ENCODE peak calls at places on chromosomes 5 and 9, in five cellular contexts. W, N, Q, Z and L are unnamed samples.

GRCh38 chr5:176700239-176700847 is 53.1 kb downstream of the TSPAN17 start:
- DNase-seq in W (no peak), N (no peak), Q (peak; percentile 9), Z (no peak), L (peak; percentile 73)

GRCh38 chr5:50969207-50970145 is 303.0 kb downstream of the PARP8 start:
- DNase-seq in W (no peak), N (peak; percentile 58), Q (no peak), Z (no peak), L (no peak)

GRCh38 chr5:94893404-94894145 is 275.1 kb downstream of the SLF1 start:
- DNase-seq in W (no peak), N (no peak), Q (peak; percentile 3), Z (no peak), L (no peak)

GRCh38 chr5:169242175-169242848 is 58.6 kb downstream of the SLIT3 start:
- DNase-seq in W (no peak), N (no peak), Q (no peak), Z (no peak), L (no peak)

GRCh38 chr5:5492087-5492933 is 69.8 kb downstream of the ICE1 start:
- DNase-seq in W (no peak), N (no peak), Q (peak; percentile 59), Z (no peak), L (peak; percentile 62)

GRCh38 chr5:119322948-119323629 is 32.7 kb upstream of the TNFAIP8 start:
- DNase-seq in W (no peak), N (no peak), Q (peak; percentile 60), Z (no peak), L (no peak)

GRCh38 chr5:178389796-178390195 is 157.2 kb upstream of the PHYKPL start:
- DNase-seq in W (no peak), N (peak; percentile 40), Q (no peak), Z (no peak), L (peak; percentile 22)

GRCh38 chr5:109482748-109483147 is 73.0 kb upstream of the PJA2 start:
- DNase-seq in W (no peak), N (no peak), Q (no peak), Z (no peak), L (no peak)

GRCh38 chr5:9594913-9595312 is 35.2 kb downstream of the TAS2R1 start:
- DNase-seq in W (no peak), N (no peak), Q (no peak), Z (no peak), L (no peak)

GRCh38 chr9:18516514-18516913 is 42.6 kb downstream of the ADAMTSL1 start:
- DNase-seq in W (no peak), N (no peak), Q (no peak), Z (no peak), L (no peak)

GRCh38 chr9:70046274-70047070 is 2.8 kb downstream of the MAMDC2 start:
- DNase-seq in W (no peak), N (no peak), Q (peak; percentile 84), Z (no peak), L (no peak)

GRCh38 chr5:80703291-80703690 is 48.5 kb upstream of the DHFR start:
- DNase-seq in W (no peak), N (no peak), Q (no peak), Z (no peak), L (no peak)

GRCh38 chr5:181207214-181207959 is 2.4 kb upstream of the TRIM7 start:
- DNase-seq in W (peak; percentile 83), N (no peak), Q (peak; percentile 88), Z (peak; percentile 79), L (peak; percentile 62)

GRCh38 chr5:143836161-143836725 is 24.3 kb downstream of the HMHB1 start:
- DNase-seq in W (no peak), N (no peak), Q (no peak), Z (no peak), L (no peak)

GRCh38 chr5:76082790-76083554 is at the start of gene SV2C:
- DNase-seq in W (no peak), N (peak; percentile 57), Q (no peak), Z (peak; percentile 15), L (peak; percentile 67)

GRCh38 chr9:136679431-136679941 is 7.8 kb downstream of the AGPAT2 start:
- DNase-seq in W (no peak), N (no peak), Q (no peak), Z (no peak), L (no peak)

GRCh38 chr9:70574222-70574837 is 159.9 kb upstream of the KLF9 start:
- DNase-seq in W (no peak), N (no peak), Q (peak; percentile 20), Z (no peak), L (no peak)

GRCh38 chr5:6632324-6632930 is 417 bp downstream of the NSUN2 start:
- DNase-seq in W (no peak), N (peak; percentile 80), Q (peak; percentile 27), Z (no peak), L (peak; percentile 43)

GRCh38 chr9:114246558-114246957 is 76.3 kb upstream of the ORM1 start:
- DNase-seq in W (no peak), N (no peak), Q (no peak), Z (no peak), L (no peak)

GRCh38 chr5:75335952-75336624 is 932 bp upstream of the HMGCR start:
- DNase-seq in W (peak; percentile 20), N (no peak), Q (peak; percentile 89), Z (no peak), L (peak; percentile 63)

GRCh38 chr5:73312872-73313510 is 135.6 kb downstream of the FOXD1 start:
- DNase-seq in W (no peak), N (no peak), Q (no peak), Z (no peak), L (no peak)

GRCh38 chr9:134381262-134381661 is 55.0 kb downstream of the RXRA start:
- DNase-seq in W (no peak), N (no peak), Q (no peak), Z (no peak), L (no peak)

GRCh38 chr5:103829585-103829984 is 267.0 kb upstream of the NUDT12 start:
- DNase-seq in W (no peak), N (no peak), Q (no peak), Z (no peak), L (peak; percentile 26)

GRCh38 chr5:116528519-116529234 is 45.9 kb downstream of the SEMA6A start:
- DNase-seq in W (no peak), N (no peak), Q (no peak), Z (no peak), L (peak; percentile 70)

GRCh38 chr5:151615431-151615830 is 24.3 kb upstream of the FAT2 start:
- DNase-seq in W (no peak), N (no peak), Q (peak; percentile 100), Z (no peak), L (no peak)

GRCh38 chr9:92770005-92770995 is 5.7 kb upstream of the BICD2 start:
- DNase-seq in W (no peak), N (no peak), Q (peak; percentile 99), Z (no peak), L (no peak)

GRCh38 chr9:14597171-14597799 is 95.9 kb downstream of the ZDHHC21 start:
- DNase-seq in W (no peak), N (no peak), Q (no peak), Z (no peak), L (no peak)

DNA sequence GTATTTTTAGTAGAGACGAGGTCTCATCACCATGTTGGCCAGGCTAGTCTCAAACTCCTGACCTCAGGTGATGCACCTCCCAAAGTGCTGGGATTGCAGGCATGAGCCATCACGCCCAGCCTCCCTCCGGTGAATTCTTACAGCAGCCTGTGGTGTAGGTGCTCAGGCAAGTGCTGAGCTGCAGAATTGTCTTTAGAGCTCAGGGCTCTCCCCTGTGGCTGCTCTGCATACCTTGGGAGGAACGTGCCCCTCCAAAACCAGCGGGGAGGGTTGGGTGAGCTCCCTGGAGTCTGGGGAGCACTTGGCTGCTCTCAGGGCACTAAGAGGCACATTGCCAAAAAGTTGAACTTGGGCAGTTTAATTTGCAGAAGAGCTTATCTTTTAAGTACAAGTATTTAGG is 29.4 kb downstream of the SECISBP2 start:
- DNase-seq in W (no peak), N (no peak), Q (no peak), Z (no peak), L (no peak)
- H3K36me3 ChIP-seq in W (peaks cover 41% of the 10 kb centered on the region), N (peaks cover 82% of the 10 kb centered on the region), Q (peaks cover 30% of the 10 kb centered on the region), Z (no peaks in the 10 kb centered on the region), L (peaks cover 83% of the 10 kb centered on the region)

DNA sequence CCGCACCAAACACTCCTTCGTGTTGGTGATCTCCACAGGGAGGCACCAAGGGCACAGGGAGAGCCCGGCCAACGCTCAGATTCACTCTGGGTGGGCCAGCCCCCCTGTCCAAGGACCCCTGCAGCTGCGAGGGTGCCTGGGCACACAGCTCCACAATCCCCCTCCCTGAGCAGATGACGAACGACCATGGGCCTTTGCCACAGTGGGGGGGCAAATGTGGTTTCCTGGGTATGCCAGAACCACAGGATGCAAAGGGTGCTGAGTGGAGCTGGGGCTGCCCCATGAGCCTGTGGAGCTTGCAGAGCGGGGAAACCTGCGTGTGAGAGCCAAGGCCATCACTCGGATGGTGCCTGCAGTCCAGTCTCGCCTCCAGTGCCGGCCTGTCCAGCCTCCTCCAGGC is 31.0 kb downstream of the LPCAT1 start:
- DNase-seq in W (no peak), N (no peak), Q (no peak), Z (no peak), L (no peak)
- H3K36me3 ChIP-seq in W (no peaks in the 10 kb centered on the region), N (peaks cover 5% of the 10 kb centered on the region), Q (peaks cover 13% of the 10 kb centered on the region), Z (no peaks in the 10 kb centered on the region), L (peaks cover 87% of the 10 kb centered on the region)

GRCh38 chr5:171709930-171710329 is 75.7 kb upstream of the SMIM23 start:
- DNase-seq in W (peak; percentile 72), N (no peak), Q (no peak), Z (no peak), L (no peak)

GRCh38 chr5:171712616-171713015 is 73.0 kb upstream of the SMIM23 start:
- DNase-seq in W (no peak), N (no peak), Q (no peak), Z (no peak), L (no peak)

GRCh38 chr5:171711631-171712030 is 74.0 kb upstream of the SMIM23 start:
- DNase-seq in W (no peak), N (no peak), Q (no peak), Z (no peak), L (no peak)

GRCh38 chr5:171713152-171713551 is 72.5 kb upstream of the SMIM23 start:
- DNase-seq in W (no peak), N (no peak), Q (no peak), Z (no peak), L (no peak)

DNA sequence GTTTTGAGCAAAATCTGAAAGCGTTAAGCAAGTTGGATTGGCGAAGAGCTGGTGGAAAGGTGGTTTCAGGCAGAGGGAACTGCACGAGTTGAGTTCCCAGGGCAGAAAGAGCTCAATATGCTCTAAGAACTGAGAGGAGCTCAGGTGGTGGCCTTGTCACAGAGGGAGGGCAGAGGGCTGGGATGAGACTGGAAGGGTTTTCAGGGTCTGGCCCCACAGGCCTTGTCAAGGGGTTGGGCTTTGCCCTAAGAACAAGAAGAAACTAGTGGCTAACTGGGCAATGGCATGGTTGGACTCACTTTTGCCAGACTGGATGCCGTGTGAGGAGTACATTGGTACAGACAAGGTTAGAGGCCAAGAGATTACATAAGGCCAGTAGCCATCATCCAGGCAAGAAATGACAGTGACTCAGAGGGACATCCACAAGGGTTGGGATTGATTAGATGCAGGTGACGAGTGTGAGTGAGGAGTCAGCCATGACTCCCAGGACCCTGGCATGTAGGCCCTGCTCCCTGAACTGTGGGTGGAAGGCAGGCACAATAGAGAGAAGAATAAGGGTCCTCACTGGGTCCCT is 75.1 kb upstream of the SMIM23 start:
- DNase-seq in W (no peak), N (no peak), Q (no peak), Z (no peak), L (no peak)
- H3K36me3 ChIP-seq in W (no peaks in the 10 kb centered on the region), N (no peaks in the 10 kb centered on the region), Q (no peaks in the 10 kb centered on the region), Z (no peaks in the 10 kb centered on the region), L (no peaks in the 10 kb centered on the region)

DNA sequence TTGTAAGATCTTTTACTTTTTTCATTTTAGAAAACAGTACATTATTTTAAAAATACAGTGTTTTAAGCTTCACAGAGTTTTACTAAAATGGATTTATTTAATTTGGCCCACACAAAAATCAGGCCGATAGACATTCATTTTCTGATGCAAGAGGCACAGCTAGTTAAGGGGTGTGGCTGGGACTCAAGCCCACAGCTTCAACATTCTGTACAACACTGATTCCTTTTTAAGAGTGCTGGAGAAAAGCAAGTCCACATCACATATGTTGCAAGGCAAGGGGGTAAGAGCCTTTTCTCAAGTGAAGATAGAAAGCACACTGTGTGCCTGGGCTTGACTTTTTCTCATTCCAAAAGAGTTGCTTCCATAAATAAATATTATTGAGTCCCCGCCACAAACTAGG is 195.9 kb downstream of the RFK start:
- DNase-seq in W (no peak), N (no peak), Q (no peak), Z (no peak), L (no peak)
- H3K36me3 ChIP-seq in W (no peaks in the 10 kb centered on the region), N (no peaks in the 10 kb centered on the region), Q (no peaks in the 10 kb centered on the region), Z (no peaks in the 10 kb centered on the region), L (no peaks in the 10 kb centered on the region)